ENCODE peak calls at places on chromosomes 13 and 19, in six cellular contexts. One of them, this sample, is unnamed.

GRCh38 chr19:47075941-47076340 is 27.5 kb upstream of the TMEM160 start:
- DNase-seq in AG10803: no peak
- DNase-seq in CD8-positive, alpha-beta memory T cell: no peak
- DNase-seq in kidney: no peak
- DNase-seq in fibroblast of villous mesenchyme: no peak
- DNase-seq in left lung: no peak
- DNase-seq in this sample: no peak

GRCh38 chr13:40381935-40382764 is 284.3 kb downstream of the FOXO1 start:
- DNase-seq in AG10803: no peak
- DNase-seq in fibroblast of villous mesenchyme: no peak
- DNase-seq in CD8-positive, alpha-beta memory T cell: no peak
- DNase-seq in kidney: no peak
- DNase-seq in left lung: no peak
- DNase-seq in this sample: no peak

GRCh38 chr13:89393758-89394157 is 1722.6 kb downstream of the SLITRK5 start:
- DNase-seq in AG10803: no peak
- DNase-seq in kidney: no peak
- DNase-seq in fibroblast of villous mesenchyme: no peak
- DNase-seq in left lung: no peak
- DNase-seq in CD8-positive, alpha-beta memory T cell: no peak
- DNase-seq in this sample: no peak

GRCh38 chr19:56084835-56085536 is 36.1 kb downstream of the ZNF787 start:
- DNase-seq in CD8-positive, alpha-beta memory T cell: no peak
- DNase-seq in kidney: no peak
- DNase-seq in left lung: no peak
- DNase-seq in fibroblast of villous mesenchyme: no peak
- DNase-seq in AG10803: no peak
- DNase-seq in this sample: no peak

GRCh38 chr13:85700909-85701308 is 98.3 kb downstream of the SLITRK6 start:
- DNase-seq in fibroblast of villous mesenchyme: no peak
- DNase-seq in AG10803: no peak
- DNase-seq in left lung: no peak
- DNase-seq in CD8-positive, alpha-beta memory T cell: no peak
- DNase-seq in kidney: no peak
- DNase-seq in this sample: no peak

GRCh38 chr13:23609414-23610186 is 39.4 kb downstream of the TNFRSF19 start:
- DNase-seq in AG10803: peak
- DNase-seq in CD8-positive, alpha-beta memory T cell: no peak
- DNase-seq in fibroblast of villous mesenchyme: peak
- DNase-seq in left lung: peak
- DNase-seq in kidney: no peak
- DNase-seq in this sample: no peak

GRCh38 chr19:280541-281007 is 10.6 kb downstream of the PLPP2 start:
- DNase-seq in CD8-positive, alpha-beta memory T cell: no peak
- DNase-seq in left lung: no peak
- DNase-seq in kidney: no peak
- DNase-seq in AG10803: no peak
- DNase-seq in fibroblast of villous mesenchyme: no peak
- DNase-seq in this sample: no peak

GRCh38 chr19:43997631-43998290 is 5.0 kb upstream of the ZNF230 start:
- DNase-seq in fibroblast of villous mesenchyme: no peak
- DNase-seq in AG10803: peak
- DNase-seq in kidney: no peak
- DNase-seq in CD8-positive, alpha-beta memory T cell: no peak
- DNase-seq in left lung: no peak
- DNase-seq in this sample: no peak

GRCh38 chr13:19763618-19764017 is 19.1 kb downstream of the PSPC1 start:
- DNase-seq in kidney: no peak
- DNase-seq in fibroblast of villous mesenchyme: no peak
- DNase-seq in CD8-positive, alpha-beta memory T cell: no peak
- DNase-seq in AG10803: no peak
- DNase-seq in left lung: no peak
- DNase-seq in this sample: no peak

GRCh38 chr19:55312621-55313117 is 12.5 kb downstream of the TMEM150B start:
- DNase-seq in AG10803: no peak
- DNase-seq in left lung: no peak
- DNase-seq in CD8-positive, alpha-beta memory T cell: no peak
- DNase-seq in kidney: peak
- DNase-seq in fibroblast of villous mesenchyme: no peak
- DNase-seq in this sample: no peak

This sample was measured in activated T-helper 2 cell treated with anti-CD3 and anti-CD28 coated beads, Interferon-gamma antibody, Interleukin-2, Interleukin-4, amounts not matched to agents 10 μg/mL and 5 μg/mL and 100 μg/mL, durations not matched to agents 14 hours and 24 hours and 36 hours.